ENCODE peak calls at places on chromosomes 6 and 20, in five cellular contexts. W, R, K, S and E are unnamed samples.

GRCh38 chr20:14896569-14896968 is 559.2 kb upstream of the FLRT3 start:
- DNase-seq in W (no peak), R (no peak), K (no peak), S (no peak), E (no peak)

GRCh38 chr6:35943390-35943789 is 22.5 kb upstream of the SRPK1 start:
- DNase-seq in W (no peak), R (no peak), K (no peak), S (no peak), E (no peak)

GRCh38 chr20:10603971-10604864 is 69.6 kb downstream of the JAG1 start:
- DNase-seq in W (peak), R (no peak), K (peak), S (peak), E (no peak)

GRCh38 chr6:45619994-45620471 is 242.3 kb upstream of the SUPT3H start:
- DNase-seq in W (peak), R (no peak), K (no peak), S (peak), E (no peak)

GRCh38 chr6:127924440-127924839 is 23.6 kb upstream of the THEMIS start:
- DNase-seq in W (no peak), R (no peak), K (no peak), S (no peak), E (no peak)

GRCh38 chr6:50699086-50699886 is 14.0 kb upstream of the TFAP2D start:
- DNase-seq in W (peak), R (peak), K (no peak), S (no peak), E (no peak)

GRCh38 chr20:35478804-35479472 is 23.5 kb downstream of the CEP250 start:
- DNase-seq in W (peak), R (peak), K (peak), S (no peak), E (no peak)

GRCh38 chr6:132973556-132973993 is 159.2 kb downstream of the RPS12 start:
- DNase-seq in W (no peak), R (no peak), K (no peak), S (no peak), E (no peak)

GRCh38 chr20:17635846-17636245 is 46.2 kb downstream of the RRBP1 start:
- DNase-seq in W (peak), R (no peak), K (no peak), S (no peak), E (no peak)

GRCh38 chr6:21918081-21918480 is 324.5 kb downstream of the SOX4 start:
- DNase-seq in W (no peak), R (no peak), K (no peak), S (no peak), E (no peak)

GRCh38 chr6:3023663-3024483 is 24.2 kb downstream of the NQO2 start:
- DNase-seq in W (peak), R (peak), K (no peak), S (peak), E (no peak)

GRCh38 chr6:26594730-26595632 is 1.8 kb upstream of the ABT1 start:
- DNase-seq in W (peak), R (peak), K (peak), S (peak), E (no peak)

GRCh38 chr6:46129301-46129633 is 522 bp upstream of the ENPP4 start:
- DNase-seq in W (no peak), R (no peak), K (no peak), S (no peak), E (no peak)

GRCh38 chr20:13492001-13492480 is 146.7 kb downstream of the TASP1 start:
- DNase-seq in W (peak), R (peak), K (no peak), S (peak), E (no peak)

GRCh38 chr6:157019115-157019628 is 242.0 kb downstream of the ARID1B start:
- DNase-seq in W (no peak), R (peak), K (peak), S (no peak), E (no peak)

GRCh38 chr6:137490506-137490905 is 3.7 kb downstream of the OLIG3 start:
- DNase-seq in W (no peak), R (peak), K (no peak), S (no peak), E (no peak)

GRCh38 chr6:136216503-136216902 is 33.6 kb downstream of the MTFR2 start:
- DNase-seq in W (no peak), R (no peak), K (no peak), S (no peak), E (no peak)

GRCh38 chr6:116408476-116408875 is 37.7 kb downstream of the DSE start:
- DNase-seq in W (no peak), R (no peak), K (no peak), S (no peak), E (no peak)

GRCh38 chr20:7195704-7196103 is 428.2 kb downstream of the BMP2 start:
- DNase-seq in W (peak), R (no peak), K (no peak), S (peak), E (no peak)

GRCh38 chr20:5531318-5532081 is 214.7 kb upstream of the PROKR2 start:
- DNase-seq in W (peak), R (no peak), K (no peak), S (no peak), E (no peak)

GRCh38 chr6:142537612-142538478 is 236.0 kb downstream of the ADGRG6 start:
- DNase-seq in W (peak), R (peak), K (peak), S (no peak), E (no peak)

GRCh38 chr6:163958646-163959045 is 544.1 kb downstream of the QKI start:
- DNase-seq in W (peak), R (peak), K (no peak), S (no peak), E (no peak)

GRCh38 chr6:168578036-168578435 is 137.1 kb downstream of the SMOC2 start:
- DNase-seq in W (no peak), R (no peak), K (no peak), S (no peak), E (no peak)

GRCh38 chr6:158064725-158065251 is 83.1 kb downstream of the SYNJ2 start:
- DNase-seq in W (no peak), R (no peak), K (no peak), S (no peak), E (no peak)

GRCh38 chr6:123105561-123105960 is 109.5 kb downstream of the CLVS2 start:
- DNase-seq in W (peak), R (no peak), K (no peak), S (no peak), E (no peak)

GRCh38 chr20:54254596-54254995 is 46.7 kb downstream of the PFDN4 start:
- DNase-seq in W (peak), R (no peak), K (no peak), S (no peak), E (no peak)

GRCh38 chr20:54017846-54018245 is 52.5 kb downstream of the BCAS1 start:
- DNase-seq in W (no peak), R (no peak), K (no peak), S (no peak), E (no peak)

GRCh38 chr20:46004813-46005505 is 3.7 kb upstream of the MMP9 start:
- DNase-seq in W (no peak), R (peak), K (no peak), S (no peak), E (no peak)

DNA sequence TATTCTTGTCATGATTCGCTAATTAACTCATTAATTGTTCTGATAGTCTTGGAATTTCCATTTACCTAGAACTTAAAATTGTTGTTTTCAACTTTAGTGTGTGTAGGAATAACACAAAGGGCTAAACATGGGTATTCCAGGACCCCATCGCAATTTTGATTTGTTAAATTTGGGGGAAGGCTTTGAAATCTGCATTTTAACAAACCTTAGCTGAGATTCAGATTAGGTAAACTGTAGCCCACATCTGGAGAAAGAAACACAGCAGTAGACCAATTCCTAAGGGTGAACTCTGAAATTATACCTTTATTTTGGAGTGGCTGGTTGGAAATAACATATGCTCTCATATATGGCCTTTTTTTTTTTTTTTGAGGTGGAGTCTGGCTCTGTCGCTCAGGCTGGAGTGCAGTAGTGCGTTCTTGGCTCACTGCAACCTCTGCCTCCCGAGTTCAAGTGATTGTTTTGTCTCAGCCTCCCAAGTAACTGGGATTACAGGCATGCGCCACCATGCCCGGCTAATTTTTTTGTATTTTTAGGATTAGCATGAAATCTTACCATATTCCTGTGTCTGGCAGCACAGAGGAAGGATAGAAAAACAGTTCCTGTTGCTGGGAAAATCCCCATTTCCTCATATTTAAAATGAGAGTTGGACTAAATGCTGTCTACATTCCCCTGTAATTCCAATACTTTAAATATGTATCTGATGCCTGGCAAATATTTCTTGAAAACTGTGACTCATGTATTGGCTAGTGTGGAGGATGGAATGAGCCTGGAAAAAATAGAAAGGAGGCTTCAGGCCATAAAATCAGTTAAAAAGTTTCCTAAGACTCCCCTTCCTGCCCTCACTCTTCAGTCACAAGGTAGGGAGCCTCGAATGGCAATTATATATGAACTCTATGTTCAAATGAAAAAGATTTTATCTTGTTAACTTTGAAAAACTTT is 96.7 kb upstream of the FAM184A start:
- DNase-seq in W (peak), R (no peak), K (no peak), S (no peak), E (no peak)
- TF ChIP-seq CTCF in W (no peak), R (no peak), K (no peak), S (no peak), E (no peak)

GRCh38 chr20:43409041-43409913 is 48.4 kb upstream of the SRSF6 start:
- DNase-seq in W (peak), R (peak), K (peak), S (peak), E (no peak)

GRCh38 chr20:43404880-43405279 is 52.8 kb upstream of the SRSF6 start:
- DNase-seq in W (peak), R (peak), K (peak), S (no peak), E (no peak)
- TF ChIP-seq CTCF in W (peak), R (no peak), K (peak), S (peak), E (peak)

DNA sequence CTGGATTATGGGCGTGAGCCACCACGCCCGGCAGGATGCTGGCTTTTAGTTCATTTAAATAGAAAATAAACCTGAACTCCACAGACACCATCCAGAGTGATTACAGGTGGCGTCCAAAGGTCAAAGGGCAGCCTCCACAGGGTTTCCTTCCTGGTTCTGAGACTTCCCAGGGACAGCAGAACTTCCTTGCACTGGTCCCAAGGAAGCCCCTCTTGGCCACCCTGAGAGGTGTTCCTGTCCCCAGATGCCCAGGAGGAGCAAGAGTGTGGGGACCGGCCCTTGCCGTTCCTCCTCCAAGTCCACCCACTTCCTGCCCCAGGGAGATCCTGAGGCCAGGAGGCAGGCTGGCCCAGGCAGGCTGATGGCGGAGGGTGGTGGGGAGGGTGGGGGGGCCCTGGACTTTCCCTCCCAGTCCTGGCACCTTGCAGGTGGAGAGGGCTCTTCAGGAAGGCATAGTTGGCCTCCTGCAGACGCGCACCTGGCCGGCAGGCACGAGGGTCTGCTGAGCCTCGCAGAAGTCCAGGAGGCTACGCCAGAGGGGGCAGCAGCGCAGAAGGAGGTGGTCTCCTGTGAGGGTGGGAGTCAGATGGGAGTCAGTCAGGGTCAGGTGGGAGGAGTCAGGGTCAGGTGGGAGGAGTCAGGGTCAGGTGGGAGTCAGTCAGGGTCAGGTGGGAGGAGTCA is 5.0 kb downstream of the FNDC11 start:
- DNase-seq in W (no peak), R (no peak), K (no peak), S (no peak), E (no peak)
- TF ChIP-seq CTCF in W (no peak), R (no peak), K (no peak), S (no peak), E (no peak)

GRCh38 chr6:170210651-170211403 is 80.1 kb downstream of the DLL1 start:
- DNase-seq in W (no peak), R (no peak), K (no peak), S (no peak), E (peak)
- TF ChIP-seq CTCF in W (no peak), R (no peak), K (no peak), S (no peak), E (no peak)

GRCh38 chr6:30150671-30151395 is 10.2 kb downstream of the TRIM10 start:
- DNase-seq in W (no peak), R (no peak), K (no peak), S (no peak), E (no peak)
- TF ChIP-seq CTCF in W (no peak), R (no peak), K (no peak), S (no peak), E (no peak)

GRCh38 chr6:41356838-41357237 is 21.4 kb downstream of the NCR2 start:
- DNase-seq in W (no peak), R (no peak), K (no peak), S (no peak), E (no peak)
- TF ChIP-seq CTCF in W (no peak), R (no peak), K (no peak), S (no peak), E (no peak)

GRCh38 chr6:34260576-34261267 is 11.9 kb upstream of the SMIM29 start:
- DNase-seq in W (no peak), R (no peak), K (no peak), S (no peak), E (no peak)
- TF ChIP-seq CTCF in W (no peak), R (no peak), K (no peak), S (no peak), E (no peak)

DNA sequence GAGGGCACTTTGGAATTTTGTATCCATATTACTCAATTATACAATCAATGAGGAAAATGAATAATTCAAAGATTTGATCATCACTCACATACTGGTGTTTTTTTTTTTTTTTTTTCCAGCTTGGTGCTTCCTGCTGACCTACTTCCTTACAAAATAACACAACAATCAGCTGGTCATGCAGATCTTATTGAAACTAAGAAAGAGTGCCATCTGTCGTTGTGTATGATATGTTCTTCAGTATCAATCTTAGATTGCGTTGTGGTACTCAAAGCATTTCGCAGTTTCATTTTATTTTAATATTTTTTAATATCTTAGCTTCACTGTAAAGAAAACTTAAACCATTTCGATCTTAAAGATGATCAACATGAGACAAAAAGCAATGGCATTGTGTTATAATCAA is 155.6 kb downstream of the OGFRL1 start:
- DNase-seq in W (peak), R (no peak), K (peak), S (no peak), E (no peak)
- TF ChIP-seq CTCF in W (no peak), R (no peak), K (no peak), S (no peak), E (no peak)